ENCODE peak calls at places on chromosome 20, in nine cellular contexts. O is stomach; G is tibial artery; U is CD8-positive, alpha-beta memory T cell; W is transverse colon; L is ovary; J is colonic mucosa; P is sigmoid colon; K is psoas muscle. E is an unnamed sample.

GRCh38 chr20:7232796-7233195 is 465.3 kb downstream of the BMP2 start:
- DNase-seq in O (no peak), G (no peak), U (no peak), W (no peak), L (no peak), J (no peak), P (no peak), K (no peak), E (no peak)

GRCh38 chr20:53884859-53885654 is 185.3 kb downstream of the BCAS1 start:
- DNase-seq in O (no peak), G (no peak), U (no peak), W (no peak), L (no peak), J (no peak), P (no peak), K (no peak), E (no peak)

GRCh38 chr20:4828830-4829493 is 107.3 kb downstream of the PRND start:
- DNase-seq in O (no peak), G (peak; percentile 64), U (no peak), W (no peak), L (no peak), J (no peak), P (peak; percentile 58), K (no peak), E (peak; percentile 26)

GRCh38 chr20:54061106-54061881 is 9.1 kb downstream of the BCAS1 start:
- DNase-seq in O (no peak), G (no peak), U (no peak), W (no peak), L (no peak), J (no peak), P (no peak), K (no peak), E (no peak)

GRCh38 chr20:43959079-43959919 is 44.6 kb downstream of the TOX2 start:
- DNase-seq in O (no peak), G (peak; percentile 38), U (peak; percentile 42), W (peak; percentile 20), L (no peak), J (no peak), P (no peak), K (no peak), E (no peak)

GRCh38 chr20:12660918-12661317 is 347.9 kb upstream of the SPTLC3 start:
- DNase-seq in O (no peak), G (no peak), U (no peak), W (no peak), L (no peak), J (no peak), P (no peak), K (no peak), E (no peak)

GRCh38 chr20:36305602-36306556 is at the start of gene DLGAP4:
- DNase-seq in O (peak; percentile 17), G (no peak), U (no peak), W (no peak), L (no peak), J (no peak), P (peak; percentile 45), K (no peak), E (no peak)

GRCh38 chr20:7496394-7497111 is 443.7 kb downstream of the HAO1 start:
- DNase-seq in O (no peak), G (no peak), U (no peak), W (no peak), L (no peak), J (no peak), P (no peak), K (no peak), E (no peak)

GRCh38 chr20:19047040-19047950 is 165.1 kb upstream of the SLC24A3 start:
- DNase-seq in O (peak; percentile 85), G (peak; percentile 86), U (no peak), W (peak; percentile 84), L (no peak), J (peak; percentile 90), P (no peak), K (peak; percentile 75), E (no peak)

GRCh38 chr20:57143173-57143572 is 123.3 kb downstream of the BMP7 start:
- DNase-seq in O (no peak), G (no peak), U (no peak), W (no peak), L (no peak), J (no peak), P (no peak), K (no peak), E (no peak)

GRCh38 chr20:12936020-12936419 is 72.8 kb upstream of the SPTLC3 start:
- DNase-seq in O (no peak), G (no peak), U (no peak), W (no peak), L (no peak), J (no peak), P (no peak), K (no peak), E (no peak)

GRCh38 chr20:32945710-32946221 is 58.5 kb downstream of the SUN5 start:
- DNase-seq in O (no peak), G (no peak), U (no peak), W (no peak), L (no peak), J (no peak), P (no peak), K (no peak), E (no peak)

GRCh38 chr20:1830240-1830639 is 65.0 kb upstream of the SIRPA start:
- DNase-seq in O (no peak), G (no peak), U (no peak), W (no peak), L (peak; percentile 25), J (no peak), P (no peak), K (peak; percentile 79), E (no peak)

GRCh38 chr20:1827510-1827973 is 67.7 kb upstream of the SIRPA start:
- DNase-seq in O (no peak), G (no peak), U (no peak), W (no peak), L (no peak), J (no peak), P (no peak), K (no peak), E (no peak)

GRCh38 chr20:1828786-1829131 is 66.4 kb upstream of the SIRPA start:
- DNase-seq in O (no peak), G (no peak), U (no peak), W (no peak), L (no peak), J (no peak), P (no peak), K (no peak), E (no peak)

GRCh38 chr20:1829531-1829930 is 65.7 kb upstream of the SIRPA start:
- DNase-seq in O (no peak), G (no peak), U (no peak), W (no peak), L (no peak), J (no peak), P (no peak), K (no peak), E (no peak)

GRCh38 chr20:1827974-1828785 is 67.0 kb upstream of the SIRPA start:
- DNase-seq in O (peak; percentile 35), G (no peak), U (no peak), W (peak; percentile 65), L (no peak), J (peak; percentile 83), P (peak; percentile 76), K (no peak), E (no peak)
- H3K27ac ChIP-seq in O (no peak overlapping the region), G (no peak overlapping the region), U (no peak overlapping the region), W (peak overlapping the region; percentile 2), L (no peak overlapping the region), J (peak overlapping the region; percentile 24), P (peak overlapping the region; percentile 31), K (no peak overlapping the region), E (no peak overlapping the region)

GRCh38 chr20:37442986-37443385 is 78.1 kb upstream of the NNAT start:
- DNase-seq in O (no peak), G (no peak), U (no peak), W (no peak), L (no peak), J (no peak), P (no peak), K (no peak), E (no peak)

GRCh38 chr20:37442547-37442946 is 78.5 kb upstream of the NNAT start:
- DNase-seq in O (no peak), G (no peak), U (no peak), W (no peak), L (no peak), J (no peak), P (no peak), K (no peak), E (no peak)

GRCh38 chr20:37441023-37441422 is 80.0 kb upstream of the NNAT start:
- DNase-seq in O (no peak), G (no peak), U (no peak), W (no peak), L (no peak), J (no peak), P (no peak), K (no peak), E (no peak)

GRCh38 chr20:37445041-37445440 is 76.0 kb upstream of the NNAT start:
- DNase-seq in O (no peak), G (no peak), U (no peak), W (no peak), L (no peak), J (no peak), P (no peak), K (no peak), E (no peak)

DNA sequence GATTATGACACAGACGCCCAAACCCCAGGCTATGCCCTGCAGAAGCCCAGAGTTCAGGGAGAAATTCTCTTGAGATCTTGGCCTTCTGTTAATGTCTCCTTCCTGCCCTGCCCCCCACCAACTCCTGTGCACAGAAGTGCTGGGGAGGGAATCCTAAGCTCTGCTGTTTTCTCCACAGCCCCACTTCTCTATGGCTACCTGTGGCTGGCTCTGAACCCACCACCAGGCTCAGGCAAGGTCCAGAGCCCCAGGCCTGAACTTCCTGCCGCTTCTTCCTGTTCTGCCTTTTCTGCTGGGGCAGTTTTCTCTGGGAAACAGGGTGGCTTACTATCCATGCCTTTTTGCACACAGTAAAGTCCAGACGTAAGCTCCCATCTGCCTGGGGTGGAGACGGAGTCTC is 77.5 kb upstream of the NNAT start:
- DNase-seq in O (no peak), G (no peak), U (no peak), W (no peak), L (no peak), J (no peak), P (no peak), K (no peak), E (no peak)
- H3K4me1 ChIP-seq in O (no peaks in the 10 kb centered on the region), G (no peaks in the 10 kb centered on the region), U (no peaks in the 10 kb centered on the region), W (no peaks in the 10 kb centered on the region), L (no peaks in the 10 kb centered on the region), J (no peaks in the 10 kb centered on the region), P (no peaks in the 10 kb centered on the region), K (no peaks in the 10 kb centered on the region), E (no peaks in the 10 kb centered on the region)

DNA sequence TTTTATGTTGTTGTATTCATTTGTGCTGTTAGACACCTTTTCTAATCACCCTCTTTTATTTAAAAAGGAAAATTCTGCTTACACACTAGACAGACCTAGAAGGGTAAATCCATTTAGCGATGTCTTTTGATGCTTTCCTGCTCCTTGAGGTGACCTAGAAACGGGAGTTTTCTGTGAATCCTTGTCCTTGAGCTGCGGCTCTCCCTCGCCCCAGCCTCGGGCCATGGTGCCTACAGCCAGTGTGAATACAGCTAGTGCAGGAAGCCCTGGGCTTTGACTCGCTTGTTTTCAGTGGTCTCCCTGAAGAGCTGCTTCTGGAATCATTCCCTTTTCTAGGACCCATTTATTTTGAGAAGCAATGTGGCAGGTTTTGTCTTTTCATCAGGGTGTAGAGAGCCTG is 17.6 kb upstream of the ADRM1 start:
- DNase-seq in O (no peak), G (no peak), U (no peak), W (no peak), L (no peak), J (no peak), P (no peak), K (no peak), E (no peak)
- H3K36me3 ChIP-seq in O (peaks cover 96% of the 10 kb centered on the region), G (peaks cover 87% of the 10 kb centered on the region), U (peaks cover 28% of the 10 kb centered on the region), W (peaks cover 40% of the 10 kb centered on the region), L (no peaks in the 10 kb centered on the region), J (peaks cover 5% of the 10 kb centered on the region), P (peaks cover 6% of the 10 kb centered on the region), K (peaks cover 95% of the 10 kb centered on the region), E (peaks cover 43% of the 10 kb centered on the region)

GRCh38 chr20:20492521-20493334 is 124.8 kb downstream of the INSM1 start:
- DNase-seq in O (peak; percentile 42), G (no peak), U (no peak), W (no peak), L (no peak), J (no peak), P (peak; percentile 69), K (no peak), E (no peak)
- H3K27ac ChIP-seq in O (no peak overlapping the region), G (no peak overlapping the region), U (no peak overlapping the region), W (no peak overlapping the region), L (no peak overlapping the region), J (no peak overlapping the region), P (no peak overlapping the region), K (no peak overlapping the region), E (no peak overlapping the region)

E was measured in kidney.